ENCODE peak calls at places on chromosomes 13 and 19, in ten cellular contexts. G, T, B, Q, L, H, F, X, O and U are unnamed samples.
A peak's percentile ranks its signal among the peaks of the same experiment; 100 is the strongest.

GRCh38 chr19:50889638-50890037 is 16.4 kb downstream of the KLK2 start:
- DNase-seq in Q (no peak), X (no peak), T (no peak), O (no peak), G (no peak), F (no peak), B (no peak), H (no peak), L (no peak), U (no peak)

GRCh38 chr13:60009300-60010248 is 154.2 kb downstream of the DIAPH3 start:
- DNase-seq in F (peak; percentile 12), H (peak; percentile 56), T (no peak), B (peak; percentile 43), Q (no peak), O (no peak), G (no peak), X (no peak), L (peak; percentile 94), U (no peak)

GRCh38 chr13:46552888-46553520 is at the start of gene LRCH1:
- DNase-seq in H (peak; percentile 85), F (peak; percentile 93), L (peak; percentile 93), B (peak; percentile 94), O (peak; percentile 96), G (peak; percentile 91), X (peak; percentile 91), Q (peak; percentile 94), T (peak; percentile 92), U (peak; percentile 83)

GRCh38 chr13:45195421-45195820 is 5.4 kb downstream of the KCTD4 start:
- DNase-seq in T (no peak), Q (no peak), X (no peak), F (peak; percentile 45), L (no peak), G (no peak), B (no peak), O (no peak), H (no peak), U (no peak)

GRCh38 chr19:39115105-39115847 is 10.3 kb upstream of the PAK4 start:
- DNase-seq in G (no peak), L (no peak), T (no peak), Q (no peak), B (no peak), F (no peak), O (no peak), H (no peak), X (no peak), U (no peak)

GRCh38 chr19:13151605-13152355 is 1.6 kb downstream of the IER2 start:
- DNase-seq in L (peak; percentile 98), O (peak; percentile 98), F (peak; percentile 99), G (peak; percentile 99), H (peak; percentile 97), T (peak; percentile 98), B (peak; percentile 97), X (peak; percentile 97), Q (peak; percentile 98), U (peak; percentile 95)

GRCh38 chr13:112118451-112119064 is 51.6 kb downstream of the SOX1 start:
- DNase-seq in L (no peak), O (no peak), Q (no peak), H (no peak), T (no peak), B (no peak), G (no peak), X (no peak), F (no peak), U (no peak)

GRCh38 chr19:44777715-44778347 is at the start of gene CBLC:
- DNase-seq in Q (peak; percentile 61), O (no peak), B (peak; percentile 99), T (no peak), H (peak; percentile 72), F (no peak), G (peak; percentile 89), L (peak; percentile 92), X (no peak), U (no peak)

GRCh38 chr19:29524912-29525870 is 603 bp upstream of the VSTM2B start:
- DNase-seq in O (no peak), L (no peak), T (no peak), F (no peak), B (no peak), Q (no peak), X (no peak), G (peak; percentile 66), H (no peak), U (no peak)

DNA sequence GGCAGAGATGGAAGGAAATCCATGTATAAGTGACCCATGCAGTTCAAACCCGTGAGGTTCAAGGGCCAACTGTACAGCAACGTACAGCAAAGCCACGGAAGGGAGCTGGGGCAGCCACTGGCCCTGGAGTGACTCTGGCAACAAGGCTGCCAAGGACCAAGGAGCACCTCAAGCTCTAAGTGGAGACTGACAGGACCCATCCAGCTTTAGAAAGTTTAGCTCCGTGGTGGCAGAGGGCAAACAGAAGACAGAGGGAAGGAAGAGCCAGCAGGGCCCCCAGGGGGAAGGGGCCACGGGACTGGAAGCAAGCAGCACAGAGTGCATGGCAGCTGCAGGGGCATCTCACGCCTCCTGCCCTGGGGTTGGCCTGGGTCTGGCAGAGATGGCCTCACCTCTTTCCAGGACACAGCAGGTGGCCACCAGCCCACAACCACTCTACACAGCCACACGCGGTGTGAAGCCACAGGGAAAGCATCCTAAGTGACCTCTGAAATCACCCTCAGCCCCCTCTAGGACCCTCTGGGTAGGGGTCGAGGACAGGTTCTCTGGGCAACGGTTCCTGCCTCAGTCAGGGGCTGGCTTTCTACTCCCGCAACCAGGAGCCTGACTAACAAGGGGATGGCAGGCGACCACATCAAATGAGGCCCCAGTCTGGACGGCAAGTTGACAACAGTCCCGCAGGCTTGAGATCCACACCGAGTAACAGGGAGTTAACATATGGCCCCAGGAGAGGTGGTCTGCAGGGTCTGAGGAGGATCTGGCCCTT is 3.8 kb downstream of the MIER2 start:
- DNase-seq in F (no peak), O (no peak), L (no peak), Q (no peak), B (no peak), X (no peak), T (no peak), H (no peak), G (no peak), U (no peak)
- TF ChIP-seq CTCF in F (no peak), O (no peak), L (no peak), Q (no peak), B (no peak), X (no peak), T (no peak), H (no peak), G (no peak), U (no peak)

GRCh38 chr13:35830850-35831450 is 300.2 kb downstream of the DCLK1 start:
- DNase-seq in Q (no peak), H (no peak), X (no peak), L (no peak), T (no peak), F (no peak), O (no peak), G (peak; percentile 27), B (no peak), U (no peak)

GRCh38 chr13:35824825-35825224 is 306.4 kb downstream of the DCLK1 start:
- DNase-seq in O (no peak), X (no peak), L (no peak), H (no peak), B (no peak), F (no peak), T (no peak), Q (no peak), G (no peak), U (no peak)

GRCh38 chr13:35824395-35824794 is 306.8 kb downstream of the DCLK1 start:
- DNase-seq in Q (no peak), O (no peak), T (no peak), L (no peak), H (no peak), G (no peak), F (no peak), B (no peak), X (no peak), U (no peak)

GRCh38 chr13:35822666-35823065 is 308.5 kb downstream of the DCLK1 start:
- DNase-seq in G (peak; percentile 50), T (no peak), O (no peak), B (no peak), L (no peak), Q (no peak), H (no peak), F (no peak), X (no peak), U (no peak)

GRCh38 chr13:35826626-35827254 is 304.4 kb downstream of the DCLK1 start:
- DNase-seq in B (no peak), O (peak; percentile 3), H (no peak), F (no peak), G (no peak), L (no peak), T (no peak), X (no peak), Q (no peak), U (no peak)
- TF ChIP-seq CTCF in B (peak; percentile 43), O (peak; percentile 33), H (no peak), F (no peak), G (peak; percentile 48), L (no peak), T (peak; percentile 28), X (no peak), Q (peak; percentile 3), U (peak; percentile 53)

GRCh38 chr13:84847107-84847506 is 952.1 kb downstream of the SLITRK6 start:
- DNase-seq in O (no peak), T (no peak), L (no peak), G (no peak), H (no peak), X (no peak), B (no peak), Q (no peak), F (no peak), U (no peak)

GRCh38 chr13:84843368-84843767 is 955.9 kb downstream of the SLITRK6 start:
- DNase-seq in G (no peak), T (no peak), B (peak; percentile 42), O (no peak), X (no peak), F (no peak), Q (no peak), H (no peak), L (no peak), U (no peak)

GRCh38 chr13:84845875-84846619 is 953.2 kb downstream of the SLITRK6 start:
- DNase-seq in F (no peak), X (no peak), T (no peak), H (no peak), O (no peak), G (no peak), L (no peak), Q (no peak), B (no peak), U (no peak)

GRCh38 chr13:84844473-84844872 is 954.7 kb downstream of the SLITRK6 start:
- DNase-seq in L (no peak), T (peak; percentile 3), H (no peak), Q (peak; percentile 20), G (peak; percentile 27), F (no peak), O (no peak), X (no peak), B (peak; percentile 57), U (peak; percentile 13)
- TF ChIP-seq CTCF in L (no peak), T (peak; percentile 33), H (no peak), Q (no peak), G (peak; percentile 78), F (no peak), O (no peak), X (no peak), B (peak; percentile 53), U (peak; percentile 82)

DNA sequence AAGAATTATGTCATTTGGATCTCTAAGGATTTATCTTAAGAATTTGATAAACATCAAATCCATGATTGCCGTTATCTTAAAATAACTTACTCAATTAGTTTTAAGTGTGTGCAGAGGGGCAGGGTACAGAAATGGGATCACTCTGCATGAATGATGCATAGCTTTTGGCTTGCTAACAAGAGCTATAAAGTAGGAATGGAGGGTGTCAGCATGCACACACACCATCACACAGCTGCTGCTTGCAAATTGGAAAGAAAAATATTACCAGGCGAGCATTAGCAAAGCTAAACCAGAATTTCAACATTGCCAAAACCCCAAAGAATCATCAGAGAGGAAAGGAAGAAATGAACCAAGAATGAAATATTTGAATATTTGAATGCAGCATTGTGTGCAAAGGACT is 580.6 kb downstream of the LMO7 start:
- DNase-seq in L (no peak), F (peak; percentile 8), O (no peak), X (no peak), B (no peak), H (no peak), G (no peak), Q (no peak), T (no peak), U (no peak)
- TF ChIP-seq CTCF in L (no peak), F (no peak), O (no peak), X (no peak), B (no peak), H (no peak), G (no peak), Q (no peak), T (no peak), U (no peak)